ENCODE peak calls at places on chromosomes 5 and 9, in eight cellular contexts. L is skeletal muscle cell; O is left ventricle myocardium superior; J is left cardiac atrium; V is activated T-cell treated with anti-CD3 and anti-CD28 coated beads, Interleukin-2, amount 50 U/mL, for 24 hours; Z is colonic mucosa; C is activated T-helper 9 cell treated with anti-CD3 and anti-CD28 coated beads, Interleukin-2, amount 50 U/mL, for 16 hours; G is right atrium auricular region. S is an unnamed sample.

GRCh38 chr9:27787941-27788340 is 214.7 kb upstream of the C9orf72 start:
- DNase-seq in J (no peak), L (no peak), V (no peak), O (no peak), Z (no peak), C (no peak), G (no peak), S (no peak)

GRCh38 chr5:84383296-84383815 is 1.3 kb downstream of the EDIL3 start:
- DNase-seq in Z (peak; percentile 42), C (no peak), J (peak; percentile 16), O (no peak), V (no peak), L (no peak), G (no peak), S (no peak)

GRCh38 chr5:128035689-128036088 is 47.9 kb upstream of the SLC12A2 start:
- DNase-seq in G (no peak), L (no peak), V (no peak), Z (no peak), J (no peak), O (no peak), C (no peak), S (no peak)

GRCh38 chr5:14449052-14449661 is 132.4 kb upstream of the OTULINL start:
- DNase-seq in O (no peak), Z (peak; percentile 56), G (no peak), J (no peak), V (no peak), L (peak; percentile 97), C (no peak), S (no peak)

GRCh38 chr9:37997636-37998374 is 71.2 kb downstream of the SHB start:
- DNase-seq in C (no peak), Z (no peak), G (no peak), O (no peak), V (no peak), L (no peak), J (peak; percentile 39), S (peak; percentile 66)

GRCh38 chr5:160339406-160340140 is 27.2 kb upstream of the CCNJL start:
- DNase-seq in Z (no peak), J (no peak), C (no peak), V (no peak), O (no peak), G (no peak), L (no peak), S (no peak)

GRCh38 chr5:68839019-68839552 is 254.7 kb upstream of the SLC30A5 start:
- DNase-seq in L (no peak), Z (no peak), C (no peak), O (no peak), G (no peak), V (no peak), J (no peak), S (no peak)

GRCh38 chr9:114883709-114884108 is 46.7 kb downstream of the TNFSF8 start:
- DNase-seq in J (no peak), G (no peak), O (no peak), C (no peak), Z (no peak), V (no peak), L (no peak), S (no peak)

GRCh38 chr9:20300430-20301115 is 321.7 kb downstream of the MLLT3 start:
- DNase-seq in V (no peak), J (no peak), L (no peak), O (no peak), G (no peak), C (no peak), Z (no peak), S (no peak)

GRCh38 chr5:82058710-82059109 is 86.9 kb downstream of the ATG10 start:
- DNase-seq in G (no peak), V (no peak), Z (no peak), O (no peak), C (no peak), L (no peak), J (no peak), S (no peak)

GRCh38 chr5:138677782-138678181 is 75.4 kb upstream of the CTNNA1 start:
- DNase-seq in O (no peak), Z (no peak), J (no peak), G (no peak), L (no peak), V (no peak), C (no peak), S (no peak)

GRCh38 chr9:135103001-135103446 is 15.6 kb downstream of the OLFM1 start:
- DNase-seq in C (no peak), O (peak; percentile 43), Z (no peak), J (no peak), L (no peak), V (no peak), G (no peak), S (no peak)

GRCh38 chr5:81424728-81425127 is 30.8 kb upstream of the ACOT12 start:
- DNase-seq in J (no peak), O (no peak), Z (no peak), V (no peak), G (no peak), L (peak; percentile 15), C (no peak), S (no peak)

GRCh38 chr9:37200572-37201005 is 80.2 kb downstream of the ZCCHC7 start:
- DNase-seq in V (no peak), O (no peak), C (no peak), Z (no peak), G (no peak), L (peak; percentile 9), J (no peak), S (no peak)

GRCh38 chr9:137743695-137744094 is 124.9 kb downstream of the EHMT1 start:
- DNase-seq in J (no peak), C (no peak), G (no peak), Z (no peak), V (no peak), O (no peak), L (no peak), S (no peak)

GRCh38 chr9:81563739-81564138 is 125.6 kb downstream of the TLE1 start:
- DNase-seq in G (no peak), V (no peak), Z (no peak), O (no peak), L (no peak), C (no peak), J (no peak), S (no peak)

GRCh38 chr5:116532762-116533525 is 41.7 kb downstream of the SEMA6A start:
- DNase-seq in J (no peak), G (no peak), L (no peak), C (no peak), O (no peak), V (no peak), Z (no peak), S (no peak)

GRCh38 chr9:34589656-34590375 is at the start of gene CNTFR:
- DNase-seq in L (no peak), J (peak; percentile 58), V (no peak), G (no peak), Z (peak; percentile 34), O (peak; percentile 64), C (no peak), S (no peak)

GRCh38 chr5:1033606-1034420 is 25.2 kb downstream of the NKD2 start:
- DNase-seq in L (no peak), O (no peak), J (no peak), G (no peak), Z (no peak), V (no peak), C (no peak), S (no peak)

GRCh38 chr9:38380872-38381534 is 11.5 kb upstream of the ALDH1B1 start:
- DNase-seq in J (no peak), C (no peak), V (no peak), G (no peak), L (no peak), Z (no peak), O (no peak), S (no peak)

GRCh38 chr9:105154723-105155191 is 89.7 kb upstream of the SLC44A1 start:
- DNase-seq in Z (no peak), J (no peak), L (no peak), O (no peak), V (no peak), C (no peak), G (no peak), S (no peak)

GRCh38 chr5:74336286-74336685 is 304.2 kb downstream of the ENC1 start:
- DNase-seq in G (no peak), J (no peak), O (no peak), Z (no peak), C (no peak), V (no peak), L (no peak), S (no peak)

GRCh38 chr5:5335708-5336211 is 86.7 kb upstream of the ICE1 start:
- DNase-seq in L (peak; percentile 51), V (no peak), Z (no peak), O (no peak), J (no peak), C (no peak), G (no peak), S (no peak)

GRCh38 chr5:17127743-17128231 is 89.6 kb upstream of the BASP1 start:
- DNase-seq in L (peak; percentile 59), C (no peak), G (no peak), V (no peak), Z (no peak), O (no peak), J (no peak), S (no peak)

GRCh38 chr5:170467000-170467707 is 36.7 kb upstream of the KCNIP1 start:
- DNase-seq in V (no peak), L (peak; percentile 91), Z (no peak), C (peak; percentile 8), O (no peak), G (peak; percentile 57), J (peak; percentile 41), S (no peak)

GRCh38 chr9:117344892-117345660 is 69.8 kb downstream of the ASTN2 start:
- DNase-seq in L (no peak), Z (no peak), G (no peak), V (no peak), J (no peak), C (no peak), O (no peak), S (no peak)

GRCh38 chr5:139880416-139881144 is 85.0 kb downstream of the PSD2 start:
- DNase-seq in V (no peak), L (no peak), G (no peak), J (no peak), Z (no peak), C (no peak), O (peak; percentile 47), S (no peak)

GRCh38 chr9:96217358-96217755 is 84.6 kb downstream of the HSD17B3 start:
- DNase-seq in J (peak; percentile 56), V (no peak), G (no peak), Z (peak; percentile 25), C (no peak), O (peak; percentile 44), L (no peak), S (peak; percentile 50)

GRCh38 chr5:131709043-131709442 is 74.0 kb upstream of the RAPGEF6 start:
- DNase-seq in G (no peak), O (no peak), V (no peak), C (no peak), J (no peak), Z (no peak), L (no peak), S (no peak)

GRCh38 chr5:143605403-143606005 is 202.0 kb upstream of the NR3C1 start:
- DNase-seq in C (no peak), Z (peak; percentile 24), L (no peak), J (no peak), V (peak; percentile 59), G (no peak), O (no peak), S (no peak)

GRCh38 chr9:91151014-91151740 is 210.5 kb downstream of the AUH start:
- DNase-seq in V (no peak), Z (no peak), G (no peak), J (no peak), O (no peak), L (peak; percentile 93), C (no peak), S (no peak)

GRCh38 chr5:132901036-132901435 is 27.6 kb downstream of the LEAP2 start:
- DNase-seq in V (no peak), L (no peak), O (no peak), G (no peak), J (no peak), C (no peak), Z (no peak), S (no peak)

GRCh38 chr5:40033411-40033810 is 608.6 kb upstream of the DAB2 start:
- DNase-seq in L (no peak), G (no peak), O (no peak), J (no peak), V (no peak), C (no peak), Z (no peak), S (no peak)

GRCh38 chr5:138632900-138633489 is 57.8 kb upstream of the HSPA9 start:
- DNase-seq in G (peak; percentile 81), L (peak; percentile 56), Z (peak; percentile 62), O (peak; percentile 65), C (no peak), V (no peak), J (peak; percentile 81), S (peak; percentile 65)

S was measured in ureter.